ENCODE peak calls at places on chromosomes 1 and 21, in seven cellular contexts. F is suprapubic skin, T is ovary, L is transverse colon, N is stomach, B is H1, K is A549. S is an unnamed sample.
A peak's percentile ranks its signal among the peaks of the same experiment; 100 is the strongest.

GRCh38 chr21:42141643-42142042 is 70.5 kb downstream of the UMODL1 start:
- DNase-seq in N (no peak), L (no peak), T (no peak), B (no peak), F (no peak), K (no peak), S (no peak)

GRCh38 chr1:53413175-53414001 is 45.8 kb upstream of the DMRTB1 start:
- DNase-seq in B (no peak), L (no peak), K (peak; percentile 37), N (no peak), T (no peak), F (no peak), S (peak; percentile 44)

GRCh38 chr1:208433086-208433485 is 188.9 kb upstream of the PLXNA2 start:
- DNase-seq in B (no peak), T (no peak), K (no peak), L (no peak), N (no peak), F (no peak), S (no peak)

GRCh38 chr1:155522069-155522468 is 40.5 kb downstream of the ASH1L start:
- DNase-seq in N (no peak), L (no peak), F (no peak), B (no peak), T (no peak), K (no peak), S (no peak)

GRCh38 chr1:192550922-192551534 is 24.5 kb upstream of the RGS1 start:
- DNase-seq in B (no peak), L (no peak), F (no peak), K (peak; percentile 7), N (no peak), T (no peak), S (no peak)

GRCh38 chr1:7613106-7613850 is 157.8 kb upstream of the VAMP3 start:
- DNase-seq in K (no peak), B (no peak), F (no peak), L (no peak), N (no peak), T (no peak), S (peak; percentile 43)

GRCh38 chr1:21244986-21245687 is 45.1 kb downstream of the ECE1 start:
- DNase-seq in T (no peak), B (no peak), K (no peak), F (no peak), L (no peak), N (no peak), S (no peak)

GRCh38 chr1:192831706-192832355 is 23.0 kb downstream of the RGS2 start:
- DNase-seq in F (no peak), K (no peak), B (no peak), L (no peak), N (no peak), T (no peak), S (no peak)

GRCh38 chr1:147807405-147807804 is 47.0 kb upstream of the GJA5 start:
- DNase-seq in T (no peak), L (no peak), F (no peak), B (no peak), N (no peak), K (no peak), S (no peak)

GRCh38 chr21:33688343-33688742 is 46.0 kb downstream of the ITSN1 start:
- DNase-seq in K (no peak), L (no peak), T (no peak), B (no peak), F (no peak), N (no peak), S (no peak)

GRCh38 chr1:82625562-82625961 is 824.8 kb downstream of the ADGRL2 start:
- DNase-seq in T (no peak), N (no peak), F (no peak), L (no peak), K (no peak), B (no peak), S (no peak)

GRCh38 chr1:116951175-116951935 is 41.6 kb downstream of the PTGFRN start:
- DNase-seq in B (no peak), F (peak; percentile 81), L (peak; percentile 47), N (no peak), T (peak; percentile 27), K (no peak), S (peak; percentile 85)

GRCh38 chr21:29117372-29117955 is 13.0 kb upstream of the MAP3K7CL start:
- DNase-seq in K (no peak), L (no peak), N (no peak), T (no peak), F (no peak), B (no peak), S (no peak)

GRCh38 chr1:218339267-218339831 is 5.8 kb upstream of the TGFB2 start:
- DNase-seq in N (no peak), T (no peak), F (no peak), L (no peak), K (peak; percentile 58), B (no peak), S (no peak)

GRCh38 chr1:161962094-161962887 is 61.4 kb downstream of the OLFML2B start:
- DNase-seq in N (no peak), T (no peak), B (no peak), F (no peak), K (no peak), L (no peak), S (no peak)

GRCh38 chr1:224045556-224045955 is 68.4 kb upstream of the FBXO28 start:
- DNase-seq in T (no peak), L (no peak), B (no peak), F (no peak), N (no peak), K (no peak), S (no peak)
- TF ChIP-seq EP300 in T (no peak), L (no peak), B (no peak), F (no peak), N (no peak), K (no peak), S (no peak)

GRCh38 chr1:64469977-64470669 is at the start of gene CACHD1:
- DNase-seq in K (peak; percentile 69), B (no peak), T (peak; percentile 88), N (peak; percentile 83), L (peak; percentile 63), F (peak; percentile 80), S (peak; percentile 88)
- TF ChIP-seq CTCF in K (no peak), B (peak; percentile 1), T (peak; percentile 47), N (no peak), L (peak; percentile 24), F (no peak), S (no peak)

GRCh38 chr1:97457446-97458089 is 463.3 kb downstream of the DPYD start:
- DNase-seq in L (no peak), K (no peak), B (no peak), T (no peak), N (no peak), F (no peak), S (no peak)
- TF ChIP-seq EP300 in L (no peak), K (no peak), B (no peak), T (no peak), N (no peak), F (no peak), S (no peak)

DNA sequence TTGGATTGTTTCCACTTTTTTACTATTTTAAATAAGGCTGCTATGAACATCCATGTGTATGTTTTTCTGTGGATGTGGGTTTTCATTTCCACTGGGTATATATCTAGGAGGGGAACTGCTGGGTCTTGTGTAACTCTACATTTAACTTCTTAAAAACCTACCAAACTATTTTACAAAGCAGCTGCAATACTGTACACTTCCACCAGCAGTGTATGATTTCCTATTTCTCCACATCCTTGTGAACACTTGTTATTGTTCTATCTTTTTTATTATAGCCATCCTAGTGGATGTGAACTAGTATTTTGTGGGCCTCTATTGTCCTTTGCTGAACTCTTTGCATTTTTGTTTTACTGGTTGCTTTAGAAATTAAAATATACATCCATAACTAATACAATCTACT is 33.4 kb downstream of the DIPK1A start:
- DNase-seq in K (no peak), N (no peak), F (no peak), B (no peak), T (no peak), L (no peak), S (no peak)
- TF ChIP-seq CTCF in K (no peak), N (no peak), F (no peak), B (no peak), T (no peak), L (no peak), S (no peak)

GRCh38 chr1:171783816-171784530 is 2.5 kb downstream of the METTL13 start:
- DNase-seq in F (no peak), K (no peak), B (no peak), L (no peak), N (no peak), T (no peak), S (no peak)

GRCh38 chr1:171785766-171786165 is 4.3 kb downstream of the METTL13 start:
- DNase-seq in F (no peak), B (no peak), L (no peak), K (no peak), N (no peak), T (no peak), S (no peak)

GRCh38 chr1:171784779-171785178 is 3.3 kb downstream of the METTL13 start:
- DNase-seq in T (no peak), N (no peak), L (no peak), K (no peak), F (no peak), B (no peak), S (no peak)

GRCh38 chr1:171780583-171781166 is 785 bp upstream of the METTL13 start:
- DNase-seq in N (no peak), B (no peak), K (no peak), F (no peak), L (no peak), T (no peak), S (no peak)

DNA sequence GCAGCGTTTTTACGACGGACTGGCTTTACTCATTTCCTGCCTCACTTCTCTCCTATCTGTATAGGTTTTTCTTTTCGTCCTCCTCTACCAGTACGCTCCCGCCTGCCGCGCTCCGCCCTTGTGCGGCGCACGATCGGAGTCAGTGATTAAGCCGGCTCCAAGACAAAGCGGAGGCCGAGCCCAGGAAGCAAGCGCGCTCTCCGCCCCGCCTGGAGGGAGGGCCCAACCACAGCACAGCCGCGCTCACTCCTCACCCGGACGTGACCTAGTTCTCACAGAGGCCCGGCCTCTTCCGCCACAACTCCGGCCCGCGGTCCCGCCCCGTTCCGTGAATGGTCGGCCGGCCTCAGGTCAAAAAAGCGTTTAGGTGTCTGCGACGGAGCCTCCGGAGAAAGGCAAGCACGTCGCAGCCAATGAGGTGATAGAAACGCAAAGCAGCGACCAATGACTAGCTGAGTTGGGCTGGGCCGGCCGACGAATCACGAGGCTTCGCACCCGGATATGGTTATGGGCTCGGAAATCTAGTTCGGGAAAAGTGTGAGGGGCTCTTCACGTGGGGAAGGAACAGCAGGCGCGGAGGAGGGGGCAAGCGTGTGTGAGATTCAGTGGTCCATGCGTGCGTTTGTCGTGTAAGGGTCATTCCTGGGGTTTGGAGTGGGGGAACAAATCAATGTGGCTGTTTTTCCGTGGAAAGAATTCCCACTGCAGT is at the start of gene METTL13:
- DNase-seq in F (peak; percentile 99), T (peak; percentile 97), B (peak; percentile 98), K (peak; percentile 99), L (peak; percentile 99), N (peak; percentile 99), S (peak; percentile 99)
- TF ChIP-seq EP300 in F (no peak), T (no peak), B (no peak), K (no peak), L (no peak), N (no peak), S (no peak)

S was measured in sigmoid colon.